ENCODE peak calls at places on chromosomes 2 and 18, in four cellular contexts. One of them, this sample, is unnamed. For H3K36me3 and H3K27me3, the result is how much of the 10 kb centered on the place peaks cover.

GRCh38 chr2:226977775-226978190 is 141.9 kb downstream of the RHBDD1 start:
- DNase-seq in left ventricle myocardium inferior: no peak
- DNase-seq in thoracic aorta: no peak
- DNase-seq in sigmoid colon: no peak
- DNase-seq in this sample: no peak

GRCh38 chr2:162153608-162154224 is 1.7 kb upstream of the GCG start:
- DNase-seq in sigmoid colon: peak
- DNase-seq in thoracic aorta: no peak
- DNase-seq in left ventricle myocardium inferior: no peak
- DNase-seq in this sample: peak

GRCh38 chr18:6069539-6069938 is 174.2 kb upstream of the TMEM200C start:
- DNase-seq in sigmoid colon: no peak
- DNase-seq in left ventricle myocardium inferior: no peak
- DNase-seq in thoracic aorta: no peak
- DNase-seq in this sample: peak

GRCh38 chr2:171514908-171515582 is 7.2 kb upstream of the CYBRD1 start:
- DNase-seq in sigmoid colon: no peak
- DNase-seq in left ventricle myocardium inferior: no peak
- DNase-seq in thoracic aorta: no peak
- DNase-seq in this sample: no peak

GRCh38 chr2:169001116-169001815 is 29.9 kb downstream of the ABCB11 start:
- DNase-seq in thoracic aorta: no peak
- DNase-seq in sigmoid colon: no peak
- DNase-seq in left ventricle myocardium inferior: no peak
- DNase-seq in this sample: peak

GRCh38 chr2:189328451-189329249 is 112.6 kb upstream of the WDR75 start:
- DNase-seq in left ventricle myocardium inferior: no peak
- DNase-seq in thoracic aorta: no peak
- DNase-seq in sigmoid colon: no peak
- DNase-seq in this sample: peak

GRCh38 chr2:156329031-156329921 is 3.2 kb downstream of the NR4A2 start:
- DNase-seq in thoracic aorta: no peak
- DNase-seq in sigmoid colon: peak
- DNase-seq in left ventricle myocardium inferior: no peak
- DNase-seq in this sample: no peak

GRCh38 chr2:98847853-98848252 is 88.2 kb downstream of the CRACDL start:
- DNase-seq in sigmoid colon: no peak
- DNase-seq in left ventricle myocardium inferior: no peak
- DNase-seq in thoracic aorta: no peak
- DNase-seq in this sample: peak

GRCh38 chr18:79613186-79613931 is 66.2 kb upstream of the CTDP1 start:
- DNase-seq in sigmoid colon: peak
- DNase-seq in thoracic aorta: no peak
- DNase-seq in left ventricle myocardium inferior: no peak
- DNase-seq in this sample: no peak

GRCh38 chr2:157898591-157898996 is 22.5 kb upstream of the ACVR1 start:
- DNase-seq in sigmoid colon: peak
- DNase-seq in left ventricle myocardium inferior: no peak
- DNase-seq in thoracic aorta: no peak
- DNase-seq in this sample: peak

GRCh38 chr2:15069149-15069548 is 436.6 kb downstream of the LRATD1 start:
- DNase-seq in left ventricle myocardium inferior: no peak
- DNase-seq in sigmoid colon: peak
- DNase-seq in thoracic aorta: no peak
- DNase-seq in this sample: peak

GRCh38 chr2:224927671-224928173 is 114.5 kb downstream of the DOCK10 start:
- DNase-seq in sigmoid colon: no peak
- DNase-seq in thoracic aorta: peak
- DNase-seq in left ventricle myocardium inferior: no peak
- DNase-seq in this sample: no peak

GRCh38 chr2:131006561-131006960 is 86.7 kb downstream of the FAM168B start:
- DNase-seq in thoracic aorta: no peak
- DNase-seq in sigmoid colon: no peak
- DNase-seq in left ventricle myocardium inferior: no peak
- DNase-seq in this sample: no peak

GRCh38 chr2:160695402-160696060 is 201.9 kb upstream of the RBMS1 start:
- DNase-seq in left ventricle myocardium inferior: no peak
- DNase-seq in thoracic aorta: no peak
- DNase-seq in sigmoid colon: no peak
- DNase-seq in this sample: no peak

GRCh38 chr2:112834379-112835014 is 2.1 kb downstream of the IL1B start:
- DNase-seq in sigmoid colon: no peak
- DNase-seq in left ventricle myocardium inferior: no peak
- DNase-seq in thoracic aorta: no peak
- DNase-seq in this sample: peak

GRCh38 chr2:200203381-200203827 is 103.1 kb upstream of the SPATS2L start:
- DNase-seq in sigmoid colon: no peak
- DNase-seq in left ventricle myocardium inferior: no peak
- DNase-seq in thoracic aorta: no peak
- DNase-seq in this sample: no peak

GRCh38 chr2:14751581-14751980 is 119.1 kb downstream of the LRATD1 start:
- DNase-seq in thoracic aorta: no peak
- DNase-seq in left ventricle myocardium inferior: no peak
- DNase-seq in sigmoid colon: no peak
- DNase-seq in this sample: no peak

GRCh38 chr2:207896525-207897295 is 127.0 kb upstream of the FZD5 start:
- DNase-seq in thoracic aorta: no peak
- DNase-seq in sigmoid colon: no peak
- DNase-seq in left ventricle myocardium inferior: no peak
- DNase-seq in this sample: no peak

GRCh38 chr2:150939087-150939486 is 322.6 kb downstream of the RBM43 start:
- DNase-seq in thoracic aorta: no peak
- DNase-seq in sigmoid colon: no peak
- DNase-seq in left ventricle myocardium inferior: no peak
- DNase-seq in this sample: no peak

GRCh38 chr18:25818505-25818904 is 271.9 kb downstream of the SS18 start:
- DNase-seq in left ventricle myocardium inferior: no peak
- DNase-seq in thoracic aorta: no peak
- DNase-seq in sigmoid colon: no peak
- DNase-seq in this sample: no peak

GRCh38 chr2:2041256-2041824 is 289.7 kb downstream of the MYT1L start:
- DNase-seq in left ventricle myocardium inferior: no peak
- DNase-seq in sigmoid colon: no peak
- DNase-seq in thoracic aorta: no peak
- DNase-seq in this sample: no peak

GRCh38 chr2:61181382-61182058 is 19.5 kb downstream of the C2orf74 start:
- DNase-seq in left ventricle myocardium inferior: no peak
- DNase-seq in thoracic aorta: no peak
- DNase-seq in sigmoid colon: no peak
- DNase-seq in this sample: no peak

GRCh38 chr18:30927517-30928075 is 114.9 kb downstream of the DSC3 start:
- DNase-seq in left ventricle myocardium inferior: no peak
- DNase-seq in sigmoid colon: no peak
- DNase-seq in thoracic aorta: no peak
- DNase-seq in this sample: no peak

GRCh38 chr2:207640661-207641060 is 15.5 kb upstream of the METTL21A start:
- DNase-seq in sigmoid colon: no peak
- DNase-seq in thoracic aorta: no peak
- DNase-seq in left ventricle myocardium inferior: no peak
- DNase-seq in this sample: no peak

GRCh38 chr18:23356416-23356815 is 96.7 kb upstream of the RIOK3 start:
- DNase-seq in thoracic aorta: no peak
- DNase-seq in sigmoid colon: no peak
- DNase-seq in left ventricle myocardium inferior: no peak
- DNase-seq in this sample: no peak

GRCh38 chr2:136801628-136802027 is 36.3 kb downstream of the THSD7B start:
- DNase-seq in sigmoid colon: no peak
- DNase-seq in thoracic aorta: no peak
- DNase-seq in left ventricle myocardium inferior: no peak
- DNase-seq in this sample: no peak

GRCh38 chr18:12989397-12990127 is 1.6 kb upstream of the CEP192 start:
- DNase-seq in left ventricle myocardium inferior: no peak
- DNase-seq in thoracic aorta: no peak
- DNase-seq in sigmoid colon: no peak
- DNase-seq in this sample: no peak

DNA sequence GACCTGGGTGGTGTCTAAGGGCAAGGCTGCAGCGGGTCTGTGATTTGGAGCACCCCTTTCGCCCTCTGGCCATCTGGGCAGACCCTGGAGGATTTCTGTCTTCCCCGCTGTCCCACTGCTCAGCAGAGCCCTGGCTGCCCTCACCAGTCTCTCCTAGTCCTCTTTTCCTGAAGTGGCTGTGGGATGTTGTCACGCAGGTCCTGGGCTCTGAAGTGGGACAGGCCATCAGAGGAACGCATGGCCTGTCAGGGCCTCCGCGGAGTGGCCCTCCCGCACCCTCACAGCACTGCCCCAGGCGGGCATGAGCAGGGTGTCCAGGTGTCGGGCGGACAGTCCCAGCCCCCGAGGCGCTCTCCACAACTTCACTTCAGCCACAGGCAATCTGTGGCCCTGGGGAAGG is 1.1 kb upstream of the TMEM185B start:
- DNase-seq in sigmoid colon: no peak
- DNase-seq in left ventricle myocardium inferior: no peak
- DNase-seq in thoracic aorta: no peak
- DNase-seq in this sample: no peak
- H3K4me3 ChIP-seq in sigmoid colon: no peak
- H3K4me3 ChIP-seq in left ventricle myocardium inferior: peak
- H3K4me3 ChIP-seq in thoracic aorta: peak
- H3K4me3 ChIP-seq in this sample: no peak

GRCh38 chr2:20302019-20302418 is 48.6 kb downstream of the PUM2 start:
- DNase-seq in thoracic aorta: no peak
- DNase-seq in sigmoid colon: no peak
- DNase-seq in left ventricle myocardium inferior: no peak
- DNase-seq in this sample: no peak
- H3K36me3 ChIP-seq in thoracic aorta: under half
- H3K36me3 ChIP-seq in sigmoid colon: half or more
- H3K36me3 ChIP-seq in left ventricle myocardium inferior: under half
- H3K36me3 ChIP-seq in this sample: half or more

GRCh38 chr2:229704231-229704630 is 10.1 kb downstream of the DNER start:
- DNase-seq in sigmoid colon: no peak
- DNase-seq in left ventricle myocardium inferior: no peak
- DNase-seq in thoracic aorta: no peak
- DNase-seq in this sample: no peak

GRCh38 chr2:229701062-229701461 is 13.3 kb downstream of the DNER start:
- DNase-seq in left ventricle myocardium inferior: no peak
- DNase-seq in thoracic aorta: no peak
- DNase-seq in sigmoid colon: no peak
- DNase-seq in this sample: no peak

GRCh38 chr2:229695971-229696370 is 18.4 kb downstream of the DNER start:
- DNase-seq in thoracic aorta: no peak
- DNase-seq in left ventricle myocardium inferior: no peak
- DNase-seq in sigmoid colon: no peak
- DNase-seq in this sample: no peak

DNA sequence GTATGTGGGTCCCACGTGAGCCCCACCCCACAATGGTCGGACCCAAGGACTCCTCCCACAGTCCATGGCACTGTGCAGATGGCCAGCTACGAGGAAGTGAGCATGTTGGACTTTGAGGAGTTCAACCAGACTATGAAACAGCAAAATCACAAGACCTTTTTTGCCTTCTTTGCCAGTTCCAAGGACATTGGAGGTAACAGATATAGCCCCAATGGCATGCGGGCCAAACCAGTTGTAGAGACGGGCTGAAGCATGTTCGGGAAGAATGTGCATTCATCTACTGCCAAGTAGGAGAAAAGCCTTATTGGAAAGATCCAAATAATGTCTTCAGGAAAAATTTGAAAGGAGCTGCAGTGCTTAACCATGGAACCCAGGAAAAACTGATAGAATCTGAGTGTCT is 12.6 kb downstream of the DNER start:
- DNase-seq in thoracic aorta: no peak
- DNase-seq in left ventricle myocardium inferior: no peak
- DNase-seq in sigmoid colon: no peak
- DNase-seq in this sample: no peak
- H3K27me3 ChIP-seq in thoracic aorta: under half
- H3K27me3 ChIP-seq in left ventricle myocardium inferior: under half
- H3K27me3 ChIP-seq in sigmoid colon: under half
- H3K27me3 ChIP-seq in this sample: under half

GRCh38 chr18:76544511-76545350 is 49.7 kb upstream of the ZNF516 start:
- DNase-seq in sigmoid colon: no peak
- DNase-seq in left ventricle myocardium inferior: no peak
- DNase-seq in thoracic aorta: no peak
- DNase-seq in this sample: no peak
- H3K4me3 ChIP-seq in sigmoid colon: no peak
- H3K4me3 ChIP-seq in left ventricle myocardium inferior: no peak
- H3K4me3 ChIP-seq in thoracic aorta: no peak
- H3K4me3 ChIP-seq in this sample: no peak

DNA sequence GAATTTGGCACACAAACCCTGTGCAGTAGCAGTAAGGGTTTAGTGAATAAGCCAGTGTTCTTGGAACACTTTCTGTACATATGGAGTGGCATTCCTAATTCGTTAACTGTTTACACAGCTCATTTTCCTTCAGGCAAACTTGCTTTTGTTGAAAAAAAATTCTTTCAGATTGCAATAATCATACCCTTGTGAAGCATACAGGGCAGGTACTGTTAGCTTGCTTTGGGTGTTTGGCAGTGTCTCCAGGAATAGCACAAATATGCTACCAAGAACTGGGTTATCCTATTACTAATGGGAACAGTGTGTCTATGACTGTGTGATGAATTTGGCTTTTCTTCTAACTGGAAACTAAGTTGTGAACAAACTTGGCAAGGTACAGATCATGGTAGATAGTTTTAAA is 33.4 kb downstream of the UGP2 start:
- DNase-seq in thoracic aorta: peak
- DNase-seq in sigmoid colon: no peak
- DNase-seq in left ventricle myocardium inferior: no peak
- DNase-seq in this sample: no peak
- H3K36me3 ChIP-seq in thoracic aorta: under half
- H3K36me3 ChIP-seq in sigmoid colon: under half
- H3K36me3 ChIP-seq in left ventricle myocardium inferior: under half
- H3K36me3 ChIP-seq in this sample: under half

DNA sequence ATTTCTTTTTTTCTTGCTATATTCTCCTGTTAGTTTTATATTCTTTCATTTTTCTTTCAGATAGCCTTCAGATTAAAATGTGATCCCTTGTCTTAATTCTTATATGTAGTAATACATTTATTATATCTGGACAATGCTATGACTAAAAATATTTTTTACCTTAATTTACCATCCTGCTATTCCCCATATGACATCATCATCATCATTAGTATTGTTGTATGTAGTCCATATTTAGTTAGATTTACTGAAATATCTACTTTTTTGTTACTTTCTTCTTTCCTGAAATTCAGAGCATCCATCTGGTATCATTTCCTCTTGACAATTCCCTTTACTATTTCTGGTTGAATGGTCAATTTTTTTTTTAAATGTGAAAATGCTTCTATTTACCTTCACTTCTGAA is 951.6 kb upstream of the POU3F3 start:
- DNase-seq in left ventricle myocardium inferior: no peak
- DNase-seq in thoracic aorta: no peak
- DNase-seq in sigmoid colon: no peak
- DNase-seq in this sample: no peak
- H3K27me3 ChIP-seq in left ventricle myocardium inferior: under half
- H3K27me3 ChIP-seq in thoracic aorta: under half
- H3K27me3 ChIP-seq in sigmoid colon: under half
- H3K27me3 ChIP-seq in this sample: under half

DNA sequence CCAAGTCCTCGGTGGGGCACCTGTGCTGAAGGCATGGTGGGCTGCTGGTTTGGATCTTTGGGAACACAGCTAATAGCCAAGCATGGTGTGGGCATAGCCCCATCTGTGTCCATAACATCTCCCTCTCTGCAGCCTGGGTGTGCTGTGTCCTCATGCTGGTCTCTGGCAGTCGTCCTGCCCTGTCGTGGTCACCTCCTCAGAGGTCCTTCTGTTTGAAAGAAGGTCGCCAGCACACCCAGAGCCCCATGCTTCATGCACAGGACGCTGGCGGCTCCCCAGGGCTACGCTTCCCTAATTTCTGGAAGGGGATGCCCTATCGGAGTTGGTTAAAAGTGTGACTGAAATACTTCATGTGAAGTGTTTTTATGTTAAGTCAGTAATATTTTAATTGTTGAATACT is 82.1 kb downstream of the WDSUB1 start:
- DNase-seq in sigmoid colon: no peak
- DNase-seq in thoracic aorta: no peak
- DNase-seq in left ventricle myocardium inferior: no peak
- DNase-seq in this sample: no peak
- H3K4me3 ChIP-seq in sigmoid colon: no peak
- H3K4me3 ChIP-seq in thoracic aorta: no peak
- H3K4me3 ChIP-seq in left ventricle myocardium inferior: no peak
- H3K4me3 ChIP-seq in this sample: no peak